ENCODE peak calls at places on chromosomes 16 and 17, in ten cellular contexts. V is C1 segment of cervical spinal cord, S is HTR-8/SVneo, B is ELF-1, R is AG09309, M is PC-3, A is KG1, E is NCI-H2081, Z is SW480, F is posterior cingulate gyrus. Y is an unnamed sample.

GRCh38 chr16:68740628-68741346 is 3.7 kb downstream of the CDH1 start:
- DNase-seq in E (no peak), M (no peak), S (no peak), F (no peak), B (no peak), V (no peak), A (no peak), R (no peak), Z (no peak), Y (no peak)

GRCh38 chr16:4008116-4008515 is 108.1 kb downstream of the ADCY9 start:
- DNase-seq in Z (no peak), A (no peak), E (no peak), S (no peak), V (no peak), M (no peak), F (no peak), R (no peak), B (no peak), Y (no peak)

GRCh38 chr16:89104930-89105571 is 11.4 kb downstream of the ACSF3 start:
- DNase-seq in S (no peak), B (no peak), A (no peak), M (no peak), V (no peak), F (peak), Z (no peak), R (no peak), E (no peak), Y (no peak)

GRCh38 chr16:79662122-79662521 is 61.6 kb upstream of the MAF start:
- DNase-seq in S (no peak), A (no peak), F (no peak), V (no peak), Z (no peak), R (no peak), E (no peak), M (no peak), B (no peak), Y (no peak)

GRCh38 chr16:88459366-88460055 is 6.4 kb downstream of the ZFPM1 start:
- DNase-seq in F (no peak), R (no peak), Z (no peak), A (no peak), V (no peak), S (no peak), M (no peak), E (no peak), B (no peak), Y (no peak)

GRCh38 chr17:66715745-66716156 is 119.2 kb upstream of the CACNG5 start:
- DNase-seq in Z (peak), M (peak), A (peak), V (no peak), B (peak), E (peak), F (no peak), S (peak), R (peak), Y (peak)

GRCh38 chr17:21149626-21150025 is 22.9 kb downstream of the DHRS7B start:
- DNase-seq in M (no peak), R (no peak), B (no peak), Z (no peak), A (no peak), E (no peak), V (no peak), S (no peak), F (no peak), Y (no peak)

GRCh38 chr17:75086496-75087181 is 1.1 kb upstream of the SLC16A5 start:
- DNase-seq in R (no peak), F (no peak), E (no peak), Z (peak), S (no peak), B (no peak), A (no peak), M (no peak), V (no peak), Y (no peak)

GRCh38 chr17:78322858-78323455 is 36.9 kb downstream of the SOCS3 start:
- DNase-seq in M (no peak), A (no peak), B (no peak), E (no peak), Z (no peak), S (no peak), V (no peak), R (no peak), F (no peak), Y (no peak)

GRCh38 chr16:25078386-25078978 is 33.1 kb upstream of the LCMT1 start:
- DNase-seq in Z (no peak), S (no peak), E (no peak), M (no peak), R (no peak), A (no peak), V (no peak), B (no peak), F (no peak), Y (no peak)

GRCh38 chr16:76797457-76797856 is 393.5 kb upstream of the MON1B start:
- DNase-seq in M (peak), V (no peak), Z (no peak), S (no peak), B (no peak), R (no peak), F (no peak), E (no peak), A (no peak), Y (no peak)

GRCh38 chr17:45003877-45004276 is 35.8 kb upstream of the C1QL1 start:
- DNase-seq in S (no peak), R (no peak), M (no peak), F (no peak), A (no peak), E (no peak), B (peak), V (no peak), Z (no peak), Y (no peak)

GRCh38 chr16:77590707-77591106 is 131.6 kb upstream of the NUDT7 start:
- DNase-seq in B (no peak), Z (no peak), V (no peak), F (no peak), E (no peak), R (no peak), A (no peak), S (no peak), M (no peak), Y (no peak)

GRCh38 chr17:78940708-78941107 is 15.5 kb upstream of the TIMP2 start:
- DNase-seq in B (peak), S (no peak), M (peak), R (no peak), V (no peak), F (no peak), E (peak), Z (no peak), A (no peak), Y (peak)

Y was measured in COR-L47.